ENCODE peak calls at places on chromosomes 16 and 17, in seven cellular contexts. V is glutamatergic neuron, O is AG04449, Y is colonic mucosa, F is amniotic stem cell, X is cerebellar nuclear complex, K is hepatic stellate cell. A is an unnamed sample.
A peak's percentile ranks its signal among the peaks of the same experiment; 100 is the strongest.

GRCh38 chr16:4826980-4827379 is 20.1 kb downstream of the GLYR1 start:
- DNase-seq in V (no peak), O (no peak), Y (no peak), F (no peak), X (no peak), K (no peak), A (no peak)

GRCh38 chr17:70230883-70231282 is 61.6 kb downstream of the KCNJ2 start:
- DNase-seq in V (no peak), O (no peak), Y (no peak), F (no peak), X (no peak), K (no peak), A (no peak)

GRCh38 chr17:38590988-38591758 is 14.6 kb downstream of the SRCIN1 start:
- DNase-seq in V (peak; percentile 71), O (no peak), Y (no peak), F (no peak), X (no peak), K (no peak), A (no peak)

GRCh38 chr16:48284772-48285409 is 37.6 kb upstream of the ABCC11 start:
- DNase-seq in V (no peak), O (no peak), Y (no peak), F (no peak), X (no peak), K (no peak), A (no peak)

GRCh38 chr16:87086575-87086974 is 230.6 kb downstream of the C16orf95 start:
- DNase-seq in V (no peak), O (no peak), Y (no peak), F (no peak), X (no peak), K (peak; percentile 66), A (peak; percentile 29)

GRCh38 chr17:48587276-48588073 is 2.6 kb downstream of the HOXB3 start:
- DNase-seq in V (no peak), O (no peak), Y (no peak), F (no peak), X (no peak), K (no peak), A (peak; percentile 47)

GRCh38 chr16:901715-902601 is 68.8 kb downstream of the LMF1 start:
- DNase-seq in V (no peak), O (no peak), Y (no peak), F (no peak), X (no peak), K (no peak), A (no peak)

GRCh38 chr16:65579050-65579449 is 457.2 kb upstream of the CDH11 start:
- DNase-seq in V (no peak), O (no peak), Y (no peak), F (no peak), X (no peak), K (no peak), A (no peak)

GRCh38 chr17:36936455-36936934 is 780 bp upstream of the LHX1 start:
- DNase-seq in V (peak; percentile 83), O (no peak), Y (no peak), F (no peak), X (peak; percentile 67), K (no peak), A (no peak)